ENCODE peak calls at places on chromosomes 13 and 19, in eight cellular contexts. U is mesothelial cell of epicardium; C is DMS 273 treated with DMSO at 0.1 percent for 48 hours; L is transverse colon; K is amniotic stem cell; A is erythroblast; X is NCI-H460; D is activated CD8-positive, alpha-beta T cell treated with anti-CD3 and anti-CD28 coated beads, Interleukin-2, amount 10 ng/mL, durations not matched to agents 7 days and 5 days. H is an unnamed sample.

GRCh38 chr19:8305798-8306197 is 2.4 kb downstream of the CD320 start:
- DNase-seq in U (no peak), C (no peak), L (peak), K (no peak), A (no peak), X (no peak), D (peak), H (no peak)

GRCh38 chr13:98458431-98458830 is 118.5 kb downstream of the STK24 start:
- DNase-seq in U (no peak), C (no peak), L (no peak), K (no peak), A (no peak), X (no peak), D (no peak), H (no peak)

GRCh38 chr13:73421310-73421912 is 362.6 kb downstream of the KLF5 start:
- DNase-seq in U (no peak), C (no peak), L (peak), K (no peak), A (no peak), X (no peak), D (no peak), H (no peak)

GRCh38 chr19:3038214-3038613 is 9.1 kb upstream of the TLE2 start:
- DNase-seq in U (no peak), C (no peak), L (no peak), K (no peak), A (no peak), X (no peak), D (no peak), H (no peak)

GRCh38 chr19:44925114-44925891 is 10.9 kb downstream of the APOC1 start:
- DNase-seq in U (no peak), C (peak), L (peak), K (no peak), A (no peak), X (no peak), D (no peak), H (no peak)

GRCh38 chr19:3753631-3754410 is 7.7 kb downstream of the APBA3 start:
- DNase-seq in U (no peak), C (no peak), L (no peak), K (no peak), A (no peak), X (no peak), D (no peak), H (no peak)

GRCh38 chr13:107753286-107753685 is 462.1 kb downstream of the LIG4 start:
- DNase-seq in U (no peak), C (no peak), L (no peak), K (no peak), A (no peak), X (peak), D (no peak), H (no peak)

GRCh38 chr19:34402074-34402600 is 2.1 kb upstream of the PDCD2L start:
- DNase-seq in U (no peak), C (no peak), L (no peak), K (no peak), A (no peak), X (peak), D (no peak), H (peak)

GRCh38 chr19:12694641-12695040 is 1.8 kb downstream of the FBXW9 start:
- DNase-seq in U (no peak), C (no peak), L (no peak), K (no peak), A (no peak), X (no peak), D (no peak), H (no peak)

GRCh38 chr13:79435549-79435948 is 29.5 kb upstream of the RBM26 start:
- DNase-seq in U (no peak), C (no peak), L (no peak), K (no peak), A (no peak), X (no peak), D (no peak), H (peak)

GRCh38 chr13:24911135-24911524 is 147.2 kb downstream of the RNF17 start:
- DNase-seq in U (no peak), C (no peak), L (no peak), K (no peak), A (peak), X (peak), D (no peak), H (peak)

GRCh38 chr13:49443327-49443688 is 556 bp downstream of the CAB39L start:
- DNase-seq in U (no peak), C (no peak), L (no peak), K (no peak), A (no peak), X (no peak), D (no peak), H (peak)

GRCh38 chr19:29277107-29277506 is 64.2 kb upstream of the UQCRFS1 start:
- DNase-seq in U (no peak), C (no peak), L (peak), K (no peak), A (no peak), X (no peak), D (peak), H (no peak)

GRCh38 chr13:108220042-108220441 is 1.9 kb downstream of the ABHD13 start:
- DNase-seq in U (no peak), C (no peak), L (peak), K (no peak), A (peak), X (no peak), D (no peak), H (no peak)

GRCh38 chr19:37217533-37217854 is 520 bp upstream of the ZNF383 start:
- DNase-seq in U (no peak), C (no peak), L (no peak), K (no peak), A (no peak), X (no peak), D (no peak), H (no peak)

GRCh38 chr19:46624958-46625661 is at the start of gene PTGIR:
- DNase-seq in U (no peak), C (no peak), L (peak), K (no peak), A (peak), X (no peak), D (peak), H (no peak)

GRCh38 chr13:44474122-44474910 is 100.7 kb downstream of the SERP2 start:
- DNase-seq in U (no peak), C (no peak), L (no peak), K (no peak), A (no peak), X (no peak), D (no peak), H (peak)

GRCh38 chr13:110893571-110893970 is 21.3 kb downstream of the ANKRD10 start:
- DNase-seq in U (no peak), C (no peak), L (no peak), K (no peak), A (no peak), X (no peak), D (no peak), H (no peak)

GRCh38 chr19:11560404-11560988 is 1.5 kb upstream of the ELOF1 start:
- DNase-seq in U (no peak), C (peak), L (peak), K (peak), A (peak), X (peak), D (peak), H (peak)

H was measured in A549.